ENCODE peak calls at places on chromosomes 6 and 20, in ten cellular contexts. T, A, W, D, G, P, I, K, V and Z are unnamed samples.

GRCh38 chr20:36926653-36927200 is 24.8 kb downstream of the SAMHD1 start:
- DNase-seq in T (no peak), A (no peak), W (no peak), D (no peak), G (no peak), P (no peak), I (no peak), K (no peak), V (no peak), Z (no peak)

GRCh38 chr20:22385602-22386299 is 198.6 kb downstream of the FOXA2 start:
- DNase-seq in T (no peak), A (no peak), W (peak; percentile 41), D (peak; percentile 41), G (no peak), P (no peak), I (no peak), K (peak; percentile 60), V (peak; percentile 84), Z (no peak)

GRCh38 chr20:2866236-2866635 is 7.0 kb upstream of the PTPRA start:
- DNase-seq in T (no peak), A (no peak), W (no peak), D (no peak), G (no peak), P (no peak), I (no peak), K (no peak), V (no peak), Z (no peak)

GRCh38 chr6:155287762-155288161 is 23.9 kb downstream of the CLDN20 start:
- DNase-seq in T (no peak), A (no peak), W (no peak), D (no peak), G (no peak), P (no peak), I (no peak), K (no peak), V (peak; percentile 68), Z (no peak)

GRCh38 chr6:31114970-31115849 is 610 bp downstream of the PSORS1C1 start:
- DNase-seq in T (no peak), A (peak; percentile 69), W (peak; percentile 82), D (peak; percentile 53), G (no peak), P (no peak), I (no peak), K (peak; percentile 72), V (no peak), Z (no peak)

GRCh38 chr20:45061244-45061643 is 39.7 kb downstream of the KCNS1 start:
- DNase-seq in T (no peak), A (peak; percentile 90), W (peak; percentile 66), D (no peak), G (no peak), P (no peak), I (no peak), K (peak; percentile 96), V (no peak), Z (no peak)

GRCh38 chr20:49345538-49345937 is 67.7 kb upstream of the ZNFX1 start:
- DNase-seq in T (no peak), A (peak; percentile 47), W (peak; percentile 51), D (no peak), G (no peak), P (no peak), I (no peak), K (peak; percentile 95), V (no peak), Z (no peak)

GRCh38 chr6:15491255-15491985 is 171.4 kb downstream of the DTNBP1 start:
- DNase-seq in T (peak; percentile 79), A (peak; percentile 83), W (peak; percentile 42), D (peak; percentile 81), G (peak; percentile 41), P (peak; percentile 31), I (no peak), K (peak; percentile 72), V (peak; percentile 38), Z (no peak)

GRCh38 chr6:123962508-123962907 is 158.8 kb downstream of the NKAIN2 start:
- DNase-seq in T (no peak), A (no peak), W (no peak), D (peak; percentile 69), G (no peak), P (no peak), I (no peak), K (peak; percentile 1), V (peak; percentile 97), Z (no peak)

GRCh38 chr20:36374995-36375394 is 68.9 kb downstream of the DLGAP4 start:
- DNase-seq in T (no peak), A (no peak), W (no peak), D (no peak), G (no peak), P (no peak), I (no peak), K (no peak), V (no peak), Z (no peak)

GRCh38 chr20:19995220-19995863 is 21.8 kb upstream of the NAA20 start:
- DNase-seq in T (peak; percentile 39), A (peak; percentile 74), W (peak; percentile 33), D (peak; percentile 71), G (no peak), P (no peak), I (no peak), K (peak; percentile 77), V (peak; percentile 58), Z (no peak)

GRCh38 chr6:17220511-17220910 is 60.6 kb upstream of the RBM24 start:
- DNase-seq in T (no peak), A (no peak), W (no peak), D (no peak), G (no peak), P (no peak), I (no peak), K (no peak), V (no peak), Z (no peak)

GRCh38 chr6:158778005-158778527 is 41.1 kb downstream of the EZR start:
- DNase-seq in T (no peak), A (no peak), W (no peak), D (no peak), G (no peak), P (no peak), I (no peak), K (no peak), V (no peak), Z (no peak)

GRCh38 chr6:129785081-129785755 is 75.2 kb upstream of the ARHGAP18 start:
- DNase-seq in T (no peak), A (peak; percentile 63), W (no peak), D (no peak), G (no peak), P (no peak), I (no peak), K (peak; percentile 20), V (no peak), Z (no peak)

GRCh38 chr6:108558372-108559096 is 2.2 kb upstream of the FOXO3 start:
- DNase-seq in T (peak; percentile 94), A (peak; percentile 99), W (peak; percentile 95), D (peak; percentile 100), G (peak; percentile 95), P (peak; percentile 95), I (peak; percentile 99), K (peak; percentile 96), V (peak; percentile 91), Z (peak; percentile 98)

GRCh38 chr20:19944772-19945459 is 72.2 kb upstream of the NAA20 start:
- DNase-seq in T (peak; percentile 64), A (peak; percentile 61), W (no peak), D (no peak), G (no peak), P (no peak), I (no peak), K (no peak), V (no peak), Z (no peak)

GRCh38 chr6:111673086-111673485 is 67.4 kb upstream of the TRAF3IP2 start:
- DNase-seq in T (no peak), A (no peak), W (no peak), D (no peak), G (no peak), P (no peak), I (no peak), K (no peak), V (no peak), Z (no peak)

GRCh38 chr6:62345962-62346689 is 60.1 kb upstream of the KHDRBS2 start:
- DNase-seq in T (no peak), A (no peak), W (no peak), D (no peak), G (no peak), P (no peak), I (no peak), K (no peak), V (no peak), Z (no peak)

GRCh38 chr20:61957961-61958715 is 107.5 kb downstream of the TAF4 start:
- DNase-seq in T (peak; percentile 16), A (no peak), W (no peak), D (no peak), G (no peak), P (no peak), I (peak; percentile 25), K (no peak), V (no peak), Z (no peak)

GRCh38 chr6:112338310-112338709 is 8.8 kb upstream of the RFPL4B start:
- DNase-seq in T (no peak), A (no peak), W (no peak), D (no peak), G (no peak), P (no peak), I (no peak), K (no peak), V (no peak), Z (no peak)

GRCh38 chr6:71533939-71534379 is 245.3 kb downstream of the OGFRL1 start:
- DNase-seq in T (no peak), A (peak; percentile 54), W (no peak), D (peak; percentile 48), G (no peak), P (no peak), I (no peak), K (peak; percentile 45), V (peak; percentile 14), Z (no peak)

GRCh38 chr6:80165143-80165542 is 58.7 kb downstream of the BCKDHB start:
- DNase-seq in T (peak; percentile 40), A (peak; percentile 79), W (no peak), D (no peak), G (no peak), P (no peak), I (no peak), K (no peak), V (no peak), Z (no peak)

GRCh38 chr6:45514454-45514853 is 136.7 kb upstream of the SUPT3H start:
- DNase-seq in T (no peak), A (peak; percentile 37), W (no peak), D (peak; percentile 44), G (no peak), P (no peak), I (no peak), K (peak; percentile 27), V (no peak), Z (no peak)

GRCh38 chr20:57991211-57991841 is 237.1 kb downstream of the ANKRD60 start:
- DNase-seq in T (peak; percentile 22), A (peak; percentile 56), W (peak; percentile 79), D (no peak), G (no peak), P (no peak), I (no peak), K (peak; percentile 97), V (no peak), Z (no peak)

GRCh38 chr20:44526129-44526528 is 4.3 kb upstream of the SERINC3 start:
- DNase-seq in T (no peak), A (peak; percentile 58), W (no peak), D (no peak), G (no peak), P (no peak), I (no peak), K (peak; percentile 67), V (no peak), Z (no peak)

GRCh38 chr6:31180500-31180899 is 10.0 kb upstream of the POU5F1 start:
- DNase-seq in T (peak; percentile 64), A (peak; percentile 81), W (no peak), D (no peak), G (peak; percentile 66), P (no peak), I (no peak), K (no peak), V (no peak), Z (no peak)

GRCh38 chr20:61251529-61252393 is at the start of gene CDH4:
- DNase-seq in T (peak; percentile 22), A (no peak), W (no peak), D (peak; percentile 57), G (no peak), P (peak; percentile 33), I (no peak), K (no peak), V (no peak), Z (no peak)

GRCh38 chr6:125794342-125795137 is 3.8 kb downstream of the NCOA7 start:
- DNase-seq in T (no peak), A (peak; percentile 71), W (no peak), D (no peak), G (no peak), P (no peak), I (no peak), K (peak; percentile 54), V (no peak), Z (no peak)